ENCODE peak calls at places on chromosomes 12 and 14, in nine cellular contexts. O is dorsolateral prefrontal cortex, E is GM23338, H is cardiac fibroblast, K is pancreas, Q is left ventricle myocardium inferior, V is neural progenitor cell, Y is mucosa of descending colon, I is BJ. U is an unnamed sample.

GRCh38 chr12:93913845-93914244 is 234.5 kb upstream of the PLXNC1 start:
- DNase-seq in O (no peak), E (no peak), Y (no peak), H (peak; percentile 81), Q (no peak), V (no peak), I (peak; percentile 70), K (no peak), U (peak; percentile 16)

GRCh38 chr14:54200726-54201125 is 196.1 kb upstream of the CDKN3 start:
- DNase-seq in O (no peak), V (no peak), I (peak; percentile 43), E (no peak), Y (no peak), H (peak; percentile 62), K (no peak), Q (no peak), U (no peak)

GRCh38 chr12:121964813-121965643 is 46.6 kb downstream of the CFAP251 start:
- DNase-seq in Y (no peak), I (peak; percentile 72), O (no peak), K (no peak), E (no peak), H (peak; percentile 66), V (no peak), Q (no peak), U (peak; percentile 29)

GRCh38 chr12:14952295-14952995 is 9.0 kb downstream of the ARHGDIB start:
- DNase-seq in Q (no peak), V (no peak), K (no peak), I (peak; percentile 93), O (no peak), E (no peak), Y (no peak), H (peak; percentile 99), U (peak; percentile 82)

GRCh38 chr14:57871487-57872080 is 5.7 kb upstream of the SLC35F4 start:
- DNase-seq in Y (peak; percentile 18), O (no peak), K (no peak), E (peak; percentile 77), V (peak; percentile 75), Q (no peak), H (peak; percentile 80), I (no peak), U (peak; percentile 15)

GRCh38 chr14:56549721-56550120 is 29.9 kb upstream of the TMEM260 start:
- DNase-seq in I (no peak), Y (no peak), Q (no peak), H (no peak), V (no peak), K (no peak), E (no peak), O (no peak), U (no peak)

GRCh38 chr12:52074656-52075408 is 4.7 kb upstream of the SMIM41 start:
- DNase-seq in Q (no peak), H (no peak), O (no peak), K (no peak), Y (no peak), E (no peak), I (no peak), V (no peak), U (no peak)

GRCh38 chr12:105906545-105906944 is 232.2 kb downstream of the NUAK1 start:
- DNase-seq in E (no peak), I (no peak), V (no peak), H (no peak), Q (no peak), O (no peak), Y (no peak), K (no peak), U (no peak)

GRCh38 chr12:119630962-119631550 is 36.9 kb upstream of the PRKAB1 start:
- DNase-seq in K (no peak), E (no peak), Y (no peak), V (no peak), Q (no peak), I (no peak), O (no peak), H (no peak), U (no peak)

GRCh38 chr12:123271182-123271491 is 519 bp downstream of the CDK2AP1 start:
- DNase-seq in K (peak; percentile 89), Q (peak; percentile 81), V (peak; percentile 91), Y (peak; percentile 78), O (no peak), I (no peak), H (peak; percentile 52), E (peak; percentile 86), U (no peak)

GRCh38 chr12:18343708-18344107 is 82.4 kb downstream of the PIK3C2G start:
- DNase-seq in O (no peak), V (no peak), K (no peak), E (no peak), Q (no peak), H (no peak), Y (peak; percentile 55), I (no peak), U (no peak)

DNA sequence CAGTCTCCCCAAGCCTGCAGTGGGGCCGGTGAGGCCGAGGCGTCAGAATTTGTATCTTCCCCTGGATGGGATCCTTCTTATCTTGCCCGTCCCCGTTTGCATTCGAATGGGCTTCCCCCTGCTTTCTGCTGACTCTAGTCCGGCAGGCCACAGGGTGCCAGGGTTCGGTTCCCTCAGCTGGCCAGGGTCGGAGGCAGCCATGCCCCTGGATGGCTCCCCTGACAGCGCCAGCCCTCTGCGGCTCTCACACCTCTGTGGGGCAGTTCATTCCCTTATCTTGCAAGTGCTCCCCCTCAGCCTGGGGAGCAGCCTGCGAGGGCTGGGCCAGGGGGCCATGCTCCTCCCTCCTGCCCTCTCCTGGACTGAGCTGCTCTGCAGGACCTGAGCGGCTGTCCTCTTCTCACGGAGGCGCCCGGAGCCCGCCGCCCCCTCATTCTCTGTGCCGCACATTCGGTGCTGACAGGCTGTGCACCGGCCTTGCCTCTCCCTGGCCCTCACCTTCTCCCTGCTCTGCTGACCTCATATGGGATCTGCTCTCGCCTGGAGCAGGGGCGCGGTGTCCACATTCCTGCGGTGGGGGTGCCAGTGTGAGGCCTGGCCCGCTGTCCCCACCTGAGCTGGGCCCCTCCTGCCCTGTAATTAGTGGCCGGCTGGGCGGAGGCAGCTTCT is 32.8 kb downstream of the KIF26A start:
- DNase-seq in V (peak; percentile 70), O (no peak), I (no peak), Y (no peak), K (no peak), E (peak; percentile 73), H (no peak), Q (no peak), U (no peak)
- H3K4me3 ChIP-seq in V (no peak overlapping the region), O (no peak overlapping the region), I (no peak overlapping the region), Y (no peak overlapping the region), K (no peak overlapping the region), E (no peak overlapping the region), H (no peak overlapping the region), Q (peak overlapping the region; percentile 33), U (no peak overlapping the region)

DNA sequence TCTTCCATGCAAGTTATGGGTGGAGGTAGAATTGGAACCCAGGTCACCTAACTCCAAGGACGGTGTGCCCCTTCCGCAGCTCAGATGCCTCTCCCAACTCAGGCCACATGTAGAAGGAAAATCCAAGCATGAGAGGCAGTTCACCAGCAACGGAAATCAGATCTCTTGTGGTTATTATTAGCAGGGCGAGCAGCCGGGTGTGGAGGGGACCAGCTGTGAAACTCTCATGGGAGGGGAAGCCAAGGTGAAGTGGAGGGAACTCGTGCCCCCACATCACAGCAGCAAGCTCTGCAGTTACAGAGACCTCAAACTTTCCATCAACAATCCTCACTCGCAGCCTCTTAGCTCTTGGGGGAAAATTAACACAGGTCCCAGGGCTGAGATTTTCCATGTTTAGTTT is 79.7 kb downstream of the KSR2 start:
- DNase-seq in O (no peak), V (no peak), Q (no peak), K (no peak), Y (no peak), I (no peak), E (no peak), H (no peak), U (no peak)
- TF ChIP-seq CTCF in O (no peak), V (no peak), Q (no peak), K (no peak), Y (no peak), I (no peak), E (no peak), H (no peak), U (no peak)

GRCh38 chr14:64293976-64294671 is at the start of gene ESR2:
- DNase-seq in K (peak; percentile 72), H (peak; percentile 54), I (no peak), E (peak; percentile 51), Y (peak; percentile 32), V (peak; percentile 86), O (no peak), Q (peak; percentile 19), U (no peak)

GRCh38 chr14:64292197-64292596 is 2.0 kb downstream of the ESR2 start:
- DNase-seq in E (no peak), I (no peak), V (no peak), Q (no peak), H (no peak), O (no peak), K (no peak), Y (no peak), U (no peak)

GRCh38 chr14:64298773-64299172 is 4.6 kb upstream of the ESR2 start:
- DNase-seq in Y (no peak), I (no peak), H (no peak), Q (no peak), E (peak; percentile 33), O (no peak), K (no peak), V (no peak), U (no peak)

GRCh38 chr14:64296561-64296960 is 2.4 kb upstream of the ESR2 start:
- DNase-seq in Y (no peak), Q (no peak), O (no peak), H (peak; percentile 74), I (no peak), V (no peak), E (no peak), K (no peak), U (no peak)

GRCh38 chr14:64294672-64295413 is 672 bp upstream of the ESR2 start:
- DNase-seq in O (peak; percentile 52), Q (peak; percentile 68), E (peak; percentile 93), H (peak; percentile 68), V (peak; percentile 90), K (peak; percentile 99), I (no peak), Y (peak; percentile 83), U (no peak)
- H3K4me3 ChIP-seq in O (peak overlapping the region; percentile 64), Q (peak overlapping the region; percentile 68), E (peak overlapping the region; percentile 77), H (peak overlapping the region; percentile 45), V (peak overlapping the region; percentile 55), K (peak overlapping the region; percentile 8), I (no peak overlapping the region), Y (no peak overlapping the region), U (peak overlapping the region; percentile 28)

DNA sequence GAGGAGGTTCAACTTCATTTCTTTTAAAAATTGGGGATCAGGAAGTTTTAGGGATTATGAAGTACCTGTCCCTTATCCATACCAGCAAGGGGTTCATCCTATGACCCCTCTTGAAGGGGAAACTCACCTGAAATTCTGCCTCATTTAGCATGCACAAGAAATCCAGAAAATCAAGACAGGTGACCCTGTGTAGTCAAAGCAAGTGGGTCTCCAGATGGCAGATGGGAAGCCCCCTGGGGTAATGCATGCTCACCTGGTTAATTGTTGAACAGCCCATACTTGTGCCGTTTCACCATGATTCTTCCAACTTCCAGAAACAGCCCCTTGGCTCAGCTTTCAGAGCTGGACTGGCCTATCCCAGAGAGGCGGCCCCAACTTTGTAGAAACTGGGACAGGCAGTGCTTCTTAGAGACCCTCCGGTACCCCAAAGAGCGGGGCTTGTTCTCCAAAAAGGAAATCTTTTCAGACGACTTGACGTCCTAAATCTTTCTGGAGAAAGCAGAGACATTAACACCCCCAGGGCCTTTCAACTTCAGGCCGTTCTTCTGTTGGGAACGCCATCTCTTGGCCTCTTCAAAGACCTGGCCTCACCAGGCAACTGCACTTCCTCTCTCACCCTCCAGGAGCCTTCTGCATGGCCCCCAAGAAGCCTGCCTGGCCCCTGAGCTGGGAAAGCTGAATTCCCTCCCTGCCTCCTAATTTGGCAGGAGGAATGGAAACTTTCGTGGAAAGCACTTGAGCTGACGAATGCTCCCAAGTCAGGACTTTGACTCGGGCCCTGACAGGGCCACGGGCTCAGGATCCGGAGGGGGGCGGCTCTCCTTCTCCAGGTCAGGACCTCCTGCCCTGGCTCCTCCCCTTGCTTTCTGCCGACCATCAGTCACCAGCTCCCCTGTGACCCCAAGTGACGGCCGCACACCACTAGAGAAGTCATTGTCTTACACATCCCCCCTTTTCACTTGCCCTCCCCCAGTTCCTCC is 66.1 kb upstream of the ESRRB start:
- DNase-seq in Q (peak; percentile 51), E (peak; percentile 60), K (no peak), O (no peak), H (no peak), I (no peak), V (peak; percentile 46), Y (no peak), U (no peak)
- TF ChIP-seq CTCF in Q (peak; percentile 54), E (peak; percentile 30), K (no peak), O (no peak), H (peak; percentile 8), I (no peak), V (peak; percentile 32), Y (no peak), U (no peak)